ENCODE peak calls at places on chromosome 2, in seven cellular contexts. W, G, Y, X, F, C and S are unnamed samples. For H3K9me3 and H3K4me1, the result is how much of the 10 kb centered on the place peaks cover.

GRCh38 chr2:41495050-41495449 is 552.8 kb upstream of the PKDCC start:
- DNase-seq in W (no peak), G (no peak), Y (no peak), X (no peak), F (peak), C (no peak), S (no peak)

GRCh38 chr2:222904557-222905258 is 43.9 kb downstream of the ACSL3 start:
- DNase-seq in W (no peak), G (no peak), Y (no peak), X (no peak), F (no peak), C (no peak), S (no peak)

GRCh38 chr2:38245114-38245641 is 131.9 kb downstream of the ATL2 start:
- DNase-seq in W (no peak), G (no peak), Y (no peak), X (no peak), F (no peak), C (no peak), S (no peak)

GRCh38 chr2:70979626-70980025 is 1.2 kb downstream of the ANKRD53 start:
- DNase-seq in W (no peak), G (no peak), Y (no peak), X (no peak), F (no peak), C (no peak), S (peak)

GRCh38 chr2:66926594-66927112 is 470.5 kb upstream of the ETAA1 start:
- DNase-seq in W (no peak), G (no peak), Y (no peak), X (no peak), F (no peak), C (no peak), S (no peak)

GRCh38 chr2:24830786-24831185 is 37.6 kb downstream of the CENPO start:
- DNase-seq in W (no peak), G (no peak), Y (no peak), X (no peak), F (no peak), C (no peak), S (no peak)

GRCh38 chr2:45244928-45245327 is 235.7 kb upstream of the SIX2 start:
- DNase-seq in W (no peak), G (no peak), Y (no peak), X (no peak), F (no peak), C (no peak), S (no peak)

GRCh38 chr2:103792039-103792438 is 1030.2 kb downstream of the TMEM182 start:
- DNase-seq in W (no peak), G (no peak), Y (no peak), X (no peak), F (peak), C (no peak), S (no peak)

GRCh38 chr2:74516070-74516633 is 1.9 kb downstream of the TLX2 start:
- DNase-seq in W (peak), G (peak), Y (no peak), X (no peak), F (peak), C (peak), S (peak)

GRCh38 chr2:106143495-106144215 is 50.4 kb downstream of the UXS1 start:
- DNase-seq in W (no peak), G (no peak), Y (no peak), X (no peak), F (no peak), C (no peak), S (no peak)

GRCh38 chr2:220787251-220787650 is 784.9 kb downstream of the EPHA4 start:
- DNase-seq in W (no peak), G (no peak), Y (no peak), X (no peak), F (no peak), C (no peak), S (no peak)

GRCh38 chr2:5482929-5483331 is 209.3 kb upstream of the SOX11 start:
- DNase-seq in W (no peak), G (no peak), Y (no peak), X (no peak), F (peak), C (peak), S (no peak)

GRCh38 chr2:43469713-43470112 is 126.1 kb downstream of the THADA start:
- DNase-seq in W (no peak), G (no peak), Y (no peak), X (no peak), F (no peak), C (no peak), S (no peak)

GRCh38 chr2:157644776-157645175 is 16.1 kb upstream of the ACVR1C start:
- DNase-seq in W (no peak), G (no peak), Y (no peak), X (no peak), F (no peak), C (no peak), S (no peak)

GRCh38 chr2:234494361-234495075 is 2.4 kb downstream of the ARL4C start:
- DNase-seq in W (no peak), G (no peak), Y (no peak), X (peak), F (peak), C (peak), S (no peak)

GRCh38 chr2:96931461-96931860 is 54.9 kb downstream of the FAM178B start:
- DNase-seq in W (no peak), G (no peak), Y (no peak), X (no peak), F (no peak), C (no peak), S (no peak)

GRCh38 chr2:105760639-105761337 is 16.1 kb downstream of the NCK2 start:
- DNase-seq in W (no peak), G (no peak), Y (no peak), X (no peak), F (no peak), C (no peak), S (no peak)

GRCh38 chr2:72113847-72114692 is 33.6 kb downstream of the CYP26B1 start:
- DNase-seq in W (no peak), G (no peak), Y (no peak), X (no peak), F (no peak), C (no peak), S (no peak)

GRCh38 chr2:113888641-113889470 is 1.0 kb upstream of the ACTR3 start:
- DNase-seq in W (peak), G (peak), Y (peak), X (no peak), F (no peak), C (no peak), S (no peak)

GRCh38 chr2:165155152-165155551 is 48.7 kb downstream of the SCN3A start:
- DNase-seq in W (no peak), G (no peak), Y (no peak), X (no peak), F (no peak), C (no peak), S (no peak)

GRCh38 chr2:24122356-24123211 is 550 bp downstream of the PFN4 start:
- DNase-seq in W (no peak), G (no peak), Y (no peak), X (peak), F (peak), C (no peak), S (no peak)

GRCh38 chr2:222876947-222877346 is 16.1 kb downstream of the ACSL3 start:
- DNase-seq in W (no peak), G (no peak), Y (no peak), X (no peak), F (no peak), C (no peak), S (no peak)

GRCh38 chr2:85647823-85648526 is 20.0 kb downstream of the SFTPB start:
- DNase-seq in W (no peak), G (no peak), Y (no peak), X (no peak), F (no peak), C (no peak), S (no peak)

DNA sequence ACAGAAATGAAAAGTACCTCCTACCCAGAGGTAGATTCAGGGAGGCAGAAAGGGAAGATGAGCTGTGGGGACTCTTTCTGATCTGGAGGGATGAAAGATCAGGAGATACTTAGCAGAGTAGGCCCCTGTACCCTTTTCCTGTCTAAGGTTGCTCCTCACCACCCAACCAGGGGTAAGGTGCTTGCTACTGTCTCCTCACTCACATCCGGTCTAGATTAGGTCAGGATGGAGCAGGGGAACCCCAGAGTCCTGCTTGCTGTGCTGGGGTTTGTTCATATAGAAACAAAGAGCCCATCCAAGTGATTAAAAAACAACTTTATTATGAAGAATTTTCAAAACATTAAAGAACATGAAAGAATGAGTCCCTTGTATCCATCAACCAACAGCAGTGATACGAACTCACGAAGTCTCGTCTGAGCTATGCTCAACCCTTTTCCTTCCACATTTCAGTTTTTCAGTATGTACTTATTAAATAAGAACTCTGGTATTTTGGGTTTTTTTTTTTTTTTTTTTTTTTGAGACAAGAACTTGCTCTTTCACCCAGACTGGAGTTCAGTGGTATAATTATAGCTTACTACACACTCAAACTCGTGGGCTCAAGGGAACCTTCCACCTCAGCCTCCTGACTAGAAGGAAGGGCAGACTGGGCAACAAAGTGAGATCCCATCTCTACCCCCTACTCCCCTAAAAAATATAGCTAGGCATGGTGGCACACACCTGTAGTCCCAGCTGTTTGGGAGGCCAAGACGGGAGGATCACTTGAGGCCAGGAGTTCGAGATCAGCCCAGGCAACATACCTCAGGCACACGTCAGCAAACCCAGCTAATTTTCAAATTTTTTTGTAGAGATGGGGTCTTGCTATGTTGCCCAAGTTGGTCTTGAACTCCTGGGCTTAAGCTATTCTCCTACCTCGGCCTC is 28.5 kb upstream of the MCFD2 start:
- DNase-seq in W (no peak), G (no peak), Y (no peak), X (no peak), F (no peak), C (no peak), S (no peak)
- H3K4me3 ChIP-seq in W (no peak), G (peak), Y (no peak), X (no peak), F (no peak), C (no peak), S (no peak)

GRCh38 chr2:57396364-57397098 is 650.1 kb upstream of the VRK2 start:
- DNase-seq in W (no peak), G (no peak), Y (no peak), X (no peak), F (no peak), C (no peak), S (no peak)

GRCh38 chr2:57397550-57398360 is 648.9 kb upstream of the VRK2 start:
- DNase-seq in W (no peak), G (no peak), Y (no peak), X (no peak), F (no peak), C (no peak), S (no peak)

DNA sequence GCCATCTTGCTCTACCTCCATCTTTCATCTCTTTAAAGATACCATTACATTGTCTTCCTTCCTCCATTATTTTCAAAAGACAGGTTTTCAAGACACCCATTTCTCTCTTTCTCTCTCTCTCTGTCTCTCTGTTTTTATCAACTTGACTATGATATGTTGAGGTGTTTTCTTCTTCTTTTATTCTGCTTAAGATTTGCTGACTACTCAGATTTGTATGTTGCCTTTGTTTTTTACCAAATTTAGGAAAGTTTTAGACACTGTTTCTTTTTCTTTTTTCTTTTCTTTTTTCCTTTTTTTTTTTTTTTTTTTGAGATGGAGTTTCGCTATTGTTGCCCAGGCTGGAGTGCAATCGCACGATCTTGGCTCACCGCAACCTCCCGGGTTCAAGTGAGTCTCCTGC is 647.5 kb upstream of the VRK2 start:
- DNase-seq in W (no peak), G (no peak), Y (no peak), X (no peak), F (no peak), C (no peak), S (no peak)
- H3K9me3 ChIP-seq in W (under half), G (under half), Y (under half), X (under half), F (under half), C (under half), S (under half)

GRCh38 chr2:240434728-240435456 is 571 bp upstream of the GPC1 start:
- DNase-seq in W (peak), G (peak), Y (peak), X (peak), F (peak), C (peak), S (peak)

GRCh38 chr2:240432430-240432819 is 3.0 kb upstream of the GPC1 start:
- DNase-seq in W (no peak), G (no peak), Y (peak), X (no peak), F (no peak), C (no peak), S (peak)

GRCh38 chr2:240431663-240432424 is 3.6 kb upstream of the GPC1 start:
- DNase-seq in W (no peak), G (peak), Y (peak), X (no peak), F (no peak), C (no peak), S (peak)

GRCh38 chr2:240433973-240434727 is 1.3 kb upstream of the GPC1 start:
- DNase-seq in W (peak), G (peak), Y (peak), X (peak), F (no peak), C (no peak), S (peak)

DNA sequence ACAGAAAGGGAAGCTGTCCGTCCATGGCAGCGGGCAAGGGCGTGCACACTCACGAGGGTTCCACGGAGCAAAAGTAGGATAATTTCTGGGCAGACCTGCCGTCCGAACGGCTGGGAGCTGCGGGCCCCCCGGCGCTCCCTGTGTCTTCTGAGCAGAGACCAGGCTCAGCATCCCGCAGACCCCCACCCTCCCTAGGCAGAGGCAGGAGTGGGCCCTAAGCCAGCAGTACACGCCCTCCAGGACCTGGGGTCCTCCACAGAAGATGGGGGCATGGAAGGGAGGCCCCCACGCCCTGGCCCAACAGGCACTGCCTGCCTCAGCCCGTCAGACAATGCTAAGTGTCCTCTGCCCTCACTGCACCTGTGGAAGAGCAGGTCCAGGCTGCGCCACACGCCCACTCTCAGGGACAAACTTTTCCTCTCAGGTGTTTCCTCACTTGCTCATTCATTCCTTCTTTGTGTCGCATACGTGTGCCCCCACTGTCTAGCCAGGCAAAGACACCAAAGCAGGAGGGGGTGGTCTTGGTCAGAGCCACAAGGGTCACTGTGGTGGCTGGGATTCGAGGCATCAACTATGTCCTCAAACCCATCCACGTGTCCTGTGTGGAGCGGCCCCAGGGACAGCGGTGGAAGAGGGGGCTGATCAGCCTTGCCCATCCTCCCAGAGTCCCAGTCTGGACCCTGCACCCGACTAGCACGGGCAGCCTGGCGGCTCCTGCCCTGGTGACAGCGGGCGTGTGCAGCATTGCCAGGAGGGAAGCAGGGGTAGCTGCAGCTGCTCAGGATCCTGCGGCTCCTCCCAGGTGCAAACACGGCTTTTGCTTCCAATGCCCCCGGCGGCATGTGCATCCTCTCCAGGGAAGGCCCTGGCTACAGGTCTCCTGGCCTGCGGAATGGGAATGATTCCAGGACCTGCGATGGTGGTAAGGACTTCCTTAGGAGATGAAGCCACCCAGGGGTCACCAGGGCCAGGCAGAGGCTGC is 2.4 kb upstream of the GPC1 start:
- DNase-seq in W (peak), G (peak), Y (peak), X (no peak), F (no peak), C (no peak), S (peak)
- H3K4me1 ChIP-seq in W (under half), G (under half), Y (under half), X (under half), F (under half), C (under half), S (under half)

GRCh38 chr2:26849056-26850001 is 1.4 kb downstream of the DPYSL5 start:
- DNase-seq in W (no peak), G (no peak), Y (no peak), X (no peak), F (peak), C (peak), S (no peak)

GRCh38 chr2:26848336-26849055 is 564 bp downstream of the DPYSL5 start:
- DNase-seq in W (peak), G (no peak), Y (no peak), X (no peak), F (peak), C (peak), S (no peak)

GRCh38 chr2:26846334-26846863 is 1.5 kb upstream of the DPYSL5 start:
- DNase-seq in W (peak), G (peak), Y (peak), X (peak), F (peak), C (peak), S (peak)

GRCh38 chr2:26846881-26847662 is 860 bp upstream of the DPYSL5 start:
- DNase-seq in W (peak), G (no peak), Y (no peak), X (no peak), F (peak), C (no peak), S (no peak)

DNA sequence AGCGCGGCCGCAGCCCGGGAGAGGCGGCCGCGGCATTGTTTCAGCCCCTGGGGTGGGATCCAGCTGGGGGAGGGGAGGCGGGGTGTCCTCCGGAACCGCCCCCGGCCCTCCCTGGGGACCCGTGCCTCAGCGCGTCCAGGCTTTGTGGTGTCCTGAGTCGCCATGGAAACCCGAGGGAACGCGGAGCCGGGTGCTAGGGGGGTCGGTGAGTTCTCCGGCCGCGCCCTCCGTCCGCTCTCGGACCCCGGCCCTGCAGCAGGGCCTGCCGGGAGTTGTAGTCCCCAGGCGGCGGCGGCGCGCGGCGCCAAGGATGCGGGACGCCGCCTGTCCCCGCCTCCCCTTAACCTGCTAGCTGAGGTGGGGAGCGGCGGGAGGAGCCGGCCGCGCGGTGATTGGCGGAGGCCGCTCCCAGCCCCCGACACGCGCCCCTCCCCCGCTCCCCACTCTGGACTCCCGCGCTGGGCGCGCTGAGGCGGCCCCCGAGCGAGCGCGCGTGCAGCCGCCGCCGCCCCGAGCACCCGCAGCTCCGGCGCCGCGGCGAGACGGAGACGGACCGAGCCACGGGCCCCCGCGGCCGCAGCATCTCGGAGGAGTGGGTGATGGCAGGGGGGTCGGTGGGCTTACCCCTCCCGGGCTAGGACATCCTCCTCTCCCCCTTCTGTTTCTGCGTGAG is at the start of gene DPYSL5:
- DNase-seq in W (peak), G (no peak), Y (no peak), X (peak), F (peak), C (peak), S (peak)
- H3K4me3 ChIP-seq in W (peak), G (peak), Y (peak), X (peak), F (peak), C (peak), S (peak)

DNA sequence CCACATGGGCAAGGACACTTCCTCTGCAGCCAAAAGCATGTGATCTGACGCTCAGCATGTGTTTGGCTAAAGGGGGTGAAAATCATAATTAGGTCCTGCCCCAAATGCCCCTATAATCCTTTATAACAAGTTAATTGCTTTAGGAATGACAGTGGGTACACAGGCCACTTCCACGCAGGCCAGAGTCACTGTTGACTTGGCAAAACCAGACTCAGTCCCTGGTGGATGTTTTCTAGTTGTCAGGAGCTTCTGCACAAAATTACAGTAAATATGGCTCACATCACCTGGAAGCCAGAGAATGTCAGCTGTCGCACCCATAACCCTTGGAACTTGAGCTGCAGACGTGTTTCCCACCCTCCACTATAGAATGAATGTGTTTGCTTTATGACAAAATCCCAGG is 13.3 kb upstream of the PXDN start:
- DNase-seq in W (no peak), G (no peak), Y (no peak), X (no peak), F (no peak), C (no peak), S (no peak)
- H3K9me3 ChIP-seq in W (under half), G (under half), Y (under half), X (under half), F (under half), C (under half), S (under half)